ENCODE peak calls at places on chromosome 22, in four cellular contexts. E is H9, Y is OCI-LY7, P is HCT116. H is an unnamed sample.

GRCh38 chr22:48633996-48634836 is 1193.5 kb downstream of the BRD1 start:
- DNase-seq in E (no peak), Y (no peak), P (no peak), H (no peak)

GRCh38 chr22:20069331-20070042 is 10.6 kb upstream of the DGCR8 start:
- DNase-seq in E (no peak), Y (no peak), P (no peak), H (no peak)

GRCh38 chr22:28419916-28420315 is 259.7 kb downstream of the TTC28 start:
- DNase-seq in E (no peak), Y (no peak), P (no peak), H (no peak)

GRCh38 chr22:37002633-37003032 is 16.6 kb downstream of the TST start:
- DNase-seq in E (no peak), Y (no peak), P (no peak), H (no peak)

GRCh38 chr22:44541671-44542319 is 43.8 kb upstream of the RTL6 start:
- DNase-seq in E (no peak), Y (no peak), P (no peak), H (no peak)

GRCh38 chr22:42439821-42440674 is 7.8 kb upstream of the NFAM1 start:
- DNase-seq in E (no peak), Y (peak), P (no peak), H (no peak)

GRCh38 chr22:22463855-22464540 is 44.5 kb downstream of the ZNF280B start:
- DNase-seq in E (peak), Y (peak), P (peak), H (no peak)

GRCh38 chr22:17767236-17768065 is 6.8 kb downstream of the BID start:
- DNase-seq in E (no peak), Y (no peak), P (no peak), H (no peak)

GRCh38 chr22:19504900-19505734 is 19.1 kb downstream of the CLDN5 start:
- DNase-seq in E (no peak), Y (no peak), P (no peak), H (no peak)

GRCh38 chr22:39979048-39979447 is 15.7 kb upstream of the FAM83F start:
- DNase-seq in E (no peak), Y (no peak), P (no peak), H (no peak)

GRCh38 chr22:22372063-22372462 is 127.5 kb downstream of the VPREB1 start:
- DNase-seq in E (no peak), Y (no peak), P (no peak), H (no peak)

GRCh38 chr22:25514436-25514835 is 50.0 kb upstream of the GRK3 start:
- DNase-seq in E (no peak), Y (no peak), P (no peak), H (no peak)

GRCh38 chr22:41530612-41531421 is 13.5 kb downstream of the POLR3H start:
- DNase-seq in E (no peak), Y (no peak), P (no peak), H (no peak)

GRCh38 chr22:27594474-27595134 is 207.0 kb downstream of the MN1 start:
- DNase-seq in E (no peak), Y (no peak), P (no peak), H (no peak)

DNA sequence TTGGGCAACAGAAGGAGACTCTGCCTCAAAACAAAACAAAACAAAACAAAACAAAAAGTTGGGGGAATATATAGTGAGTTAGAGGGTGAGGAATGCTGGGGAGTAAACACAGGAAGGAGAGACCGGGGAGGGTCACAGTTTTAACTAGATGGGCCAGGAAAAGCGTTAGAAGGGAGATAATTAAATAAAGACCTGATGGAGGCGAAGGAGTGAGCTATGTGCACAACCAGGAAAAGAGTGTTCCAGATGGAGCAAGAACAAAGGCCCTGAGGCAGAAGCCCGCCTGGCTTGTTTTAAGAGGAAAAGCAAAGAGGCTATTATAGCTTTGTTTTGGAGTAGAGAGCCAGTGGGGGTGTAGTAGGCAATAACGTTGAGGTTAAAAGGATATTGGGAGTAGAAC is 4.8 kb upstream of the PLA2G6 start:
- DNase-seq in E (no peak), Y (no peak), P (no peak), H (no peak)
- H2AFZ ChIP-seq in E (no peak), Y (no peak), P (no peak), H (peak)

GRCh38 chr22:30591588-30592359 is at the start of gene PES1:
- DNase-seq in E (peak), Y (peak), P (peak), H (peak)

GRCh38 chr22:30586414-30586813 is 5.3 kb downstream of the PES1 start:
- DNase-seq in E (no peak), Y (no peak), P (no peak), H (no peak)

GRCh38 chr22:30596199-30596598 is 4.5 kb upstream of the PES1 start:
- DNase-seq in E (no peak), Y (no peak), P (no peak), H (no peak)

GRCh38 chr22:30596886-30597285 is 5.2 kb upstream of the PES1 start:
- DNase-seq in E (peak), Y (no peak), P (no peak), H (no peak)

DNA sequence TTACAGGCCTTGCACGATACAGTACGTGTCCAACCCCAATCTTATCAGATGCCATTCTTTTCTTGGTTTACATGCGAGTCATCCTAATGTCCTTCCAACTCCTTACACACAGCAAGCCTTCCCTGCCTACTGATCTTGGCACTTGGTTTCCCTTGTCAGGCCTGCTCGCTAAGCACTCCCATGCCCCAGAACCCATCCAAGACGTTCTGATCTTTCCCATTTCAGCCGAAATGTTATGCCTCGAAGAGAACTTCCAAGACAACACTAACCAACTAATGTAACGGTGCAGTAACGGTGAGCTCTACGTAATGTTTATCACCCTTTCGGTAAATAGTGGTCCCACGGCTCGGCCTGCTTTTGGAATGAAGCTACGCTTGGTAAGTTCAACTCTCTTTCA is 521 bp downstream of the PES1 start:
- DNase-seq in E (no peak), Y (no peak), P (no peak), H (no peak)
- H2AFZ ChIP-seq in E (no peak), Y (peak), P (no peak), H (peak)

DNA sequence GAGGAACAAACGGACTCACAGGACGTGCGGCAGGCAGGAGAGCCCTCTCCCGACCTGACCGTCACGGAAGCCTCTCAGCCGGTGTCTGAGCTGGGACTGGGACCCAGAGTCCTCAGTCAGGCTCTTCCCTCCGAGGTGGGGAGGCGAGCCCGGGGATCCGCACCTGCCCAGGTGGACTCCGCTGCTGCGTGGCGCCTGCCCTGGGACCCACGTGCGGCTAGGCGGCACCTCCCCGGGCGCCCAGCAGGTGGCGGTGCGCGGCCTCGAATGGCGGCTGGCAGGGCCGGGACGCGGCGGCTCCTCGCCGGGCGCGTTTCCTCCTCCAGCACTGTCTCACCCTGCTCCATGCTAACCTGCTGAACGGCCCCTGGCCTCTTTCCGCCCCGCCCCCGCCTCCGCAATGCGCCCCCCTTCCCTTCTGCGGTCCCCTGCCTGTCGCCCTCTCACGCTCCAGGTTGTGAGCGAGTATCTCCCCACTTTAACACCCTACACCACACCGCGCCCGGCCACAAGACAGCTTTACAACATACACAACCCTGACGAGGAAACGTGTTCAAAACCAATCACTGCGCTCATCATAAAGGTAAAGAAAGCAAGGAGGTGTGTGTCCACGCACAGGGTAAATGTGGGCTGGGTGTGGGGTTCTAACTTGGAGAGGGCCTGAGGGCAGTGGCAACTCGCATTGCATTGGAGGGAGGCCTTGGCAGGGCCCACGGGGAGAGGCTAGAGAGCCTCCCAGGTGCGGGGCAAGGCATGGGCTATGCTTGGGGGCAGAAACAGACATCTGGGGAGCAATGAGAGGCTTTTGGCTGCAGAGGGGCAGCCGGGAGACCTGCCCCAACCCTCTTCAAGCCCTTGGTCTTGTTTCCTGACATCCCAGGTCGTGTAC is 25.9 kb upstream of the ATXN10 start:
- DNase-seq in E (peak), Y (peak), P (peak), H (no peak)
- H2AFZ ChIP-seq in E (no peak), Y (no peak), P (peak), H (peak)

DNA sequence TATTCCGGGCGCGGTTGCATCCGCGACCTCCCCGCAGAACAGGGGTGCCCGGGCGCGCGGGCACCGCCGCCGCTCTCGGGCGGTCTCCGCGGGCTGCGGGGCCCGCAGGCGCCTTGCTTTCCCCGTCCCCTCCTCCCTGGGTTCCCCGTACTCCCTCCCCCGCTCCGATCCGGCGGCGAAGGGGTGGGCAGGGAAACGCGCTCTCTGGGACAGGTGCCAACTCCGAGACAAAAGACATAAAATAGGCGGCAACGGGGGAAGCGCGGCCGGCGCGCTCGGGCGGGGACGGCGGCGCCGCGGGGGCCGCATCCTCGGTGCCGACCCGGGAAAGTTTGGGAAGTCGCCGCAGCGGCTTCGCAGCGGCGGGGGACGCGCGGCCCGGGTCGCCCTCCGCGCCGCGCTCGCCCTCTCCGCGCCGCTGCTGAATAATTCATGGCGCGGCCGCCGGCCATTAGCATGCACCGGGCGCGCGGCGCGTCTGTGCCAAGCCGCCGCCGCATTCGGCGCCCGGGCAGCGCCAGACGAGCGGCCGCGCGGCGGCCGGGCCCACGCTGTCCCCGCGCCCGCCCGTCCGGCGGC is 78.8 kb upstream of the PPARA start:
- DNase-seq in E (peak), Y (peak), P (peak), H (no peak)
- H2AFZ ChIP-seq in E (no peak), Y (peak), P (no peak), H (no peak)

GRCh38 chr22:49670610-49671330 is 156.9 kb downstream of the BRD1 start:
- DNase-seq in E (peak), Y (no peak), P (no peak), H (no peak)
- H2AFZ ChIP-seq in E (no peak), Y (no peak), P (no peak), H (no peak)

DNA sequence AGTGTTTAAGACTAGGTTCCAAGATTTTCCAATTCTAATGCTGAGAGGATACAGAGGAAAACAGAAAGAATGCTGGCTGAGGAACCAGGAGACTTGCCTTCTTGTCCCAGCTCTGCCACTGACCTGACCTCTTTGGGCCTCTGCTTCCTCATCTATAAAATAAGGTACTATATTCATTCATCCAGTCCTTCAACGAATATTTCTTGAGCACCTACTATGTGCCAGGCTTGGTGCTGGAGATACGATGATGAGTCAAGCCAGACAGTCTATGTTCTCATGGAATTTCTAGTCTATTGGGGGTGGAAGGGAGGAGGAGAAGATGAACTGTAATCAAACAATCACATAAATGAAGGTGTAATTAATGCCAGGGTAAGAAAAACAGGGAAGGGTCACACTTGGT is 27.8 kb upstream of the UPB1 start:
- DNase-seq in E (no peak), Y (no peak), P (no peak), H (no peak)
- H2AFZ ChIP-seq in E (no peak), Y (no peak), P (no peak), H (no peak)

GRCh38 chr22:29872145-29872893 is 10.7 kb upstream of the MTMR3 start:
- DNase-seq in E (peak), Y (no peak), P (no peak), H (no peak)
- H2AFZ ChIP-seq in E (no peak), Y (no peak), P (no peak), H (no peak)

H was measured in keratinocyte.